ENCODE peak calls at places on chromosomes 11 and 22, in four cellular contexts. X, U, M and G are unnamed samples.

GRCh38 chr22:19823191-19823590 is 31.5 kb downstream of the GNB1L start:
- DNase-seq in U (peak; percentile 4), M (no peak), X (no peak), G (no peak)

GRCh38 chr11:28420099-28420498 is 311.9 kb downstream of the METTL15 start:
- DNase-seq in X (no peak), M (no peak), U (no peak), G (no peak)

GRCh38 chr22:47375621-47376321 is 613.3 kb downstream of the TBC1D22A start:
- DNase-seq in M (no peak), X (no peak), U (no peak), G (no peak)

GRCh38 chr22:30486661-30487115 is 14.9 kb upstream of the SEC14L3 start:
- DNase-seq in X (no peak), U (no peak), M (no peak), G (no peak)

GRCh38 chr11:93869830-93870229 is 19.4 kb upstream of the VSTM5 start:
- DNase-seq in X (no peak), U (no peak), M (no peak), G (no peak)

GRCh38 chr11:74493816-74494630 is 499 bp upstream of the LIPT2 start:
- DNase-seq in X (no peak), U (no peak), M (peak; percentile 22), G (no peak)

GRCh38 chr22:19936513-19936912 is 5.1 kb upstream of the COMT start:
- DNase-seq in M (no peak), U (no peak), X (no peak), G (no peak)

GRCh38 chr11:119421941-119422504 is 949 bp downstream of the THY1 start:
- DNase-seq in X (no peak), M (no peak), U (peak; percentile 32), G (no peak)

GRCh38 chr11:94885133-94885532 is 88.2 kb downstream of the CWC15 start:
- DNase-seq in X (no peak), M (no peak), U (no peak), G (no peak)

GRCh38 chr11:116605543-116605942 is 167.2 kb downstream of the BUD13 start:
- DNase-seq in M (peak; percentile 32), U (peak; percentile 81), X (peak; percentile 55), G (peak; percentile 77)

GRCh38 chr11:76579047-76579751 is 91.3 kb downstream of the LRRC32 start:
- DNase-seq in U (peak; percentile 48), M (no peak), X (no peak), G (no peak)

GRCh38 chr11:132134322-132134721 is 763.9 kb downstream of the NTM start:
- DNase-seq in U (no peak), X (no peak), M (no peak), G (no peak)

GRCh38 chr11:11985016-11985715 is 23.3 kb downstream of the DKK3 start:
- DNase-seq in X (no peak), U (no peak), M (no peak), G (no peak)

GRCh38 chr11:100932474-100933100 is 197.0 kb downstream of the PGR start:
- DNase-seq in M (peak; percentile 26), U (peak; percentile 17), X (peak; percentile 51), G (peak; percentile 75)

GRCh38 chr22:24930678-24931077 is 15.8 kb downstream of the LHFPL7 start:
- DNase-seq in X (no peak), U (no peak), M (no peak), G (no peak)

GRCh38 chr11:73468590-73469161 is 92.5 kb downstream of the RELT start:
- DNase-seq in X (no peak), U (no peak), M (no peak), G (no peak)

GRCh38 chr11:122717264-122717867 is 61.8 kb downstream of the UBASH3B start:
- DNase-seq in U (no peak), M (no peak), X (no peak), G (no peak)

GRCh38 chr11:96001037-96001436 is 77.1 kb upstream of the MTMR2 start:
- DNase-seq in M (no peak), X (no peak), U (no peak), G (no peak)

GRCh38 chr22:44404341-44405020 is 91.7 kb upstream of the SHISAL1 start:
- DNase-seq in M (no peak), X (no peak), U (no peak), G (no peak)

GRCh38 chr11:2303627-2304155 is 1.9 kb downstream of the TSPAN32 start:
- DNase-seq in U (peak; percentile 71), X (no peak), M (no peak), G (no peak)

GRCh38 chr11:134663506-134664313 is 251.7 kb upstream of the B3GAT1 start:
- DNase-seq in M (no peak), U (no peak), X (no peak), G (no peak)

GRCh38 chr22:28395520-28395919 is 284.1 kb downstream of the TTC28 start:
- DNase-seq in X (no peak), U (no peak), M (no peak), G (no peak)

GRCh38 chr11:20131744-20132666 is 28.3 kb downstream of the DBX1 start:
- DNase-seq in U (peak; percentile 76), X (peak; percentile 45), M (no peak), G (peak; percentile 71)

GRCh38 chr22:22593964-22594656 is 35.0 kb upstream of the PRAME start:
- DNase-seq in U (peak; percentile 77), M (peak; percentile 48), X (peak; percentile 73), G (peak; percentile 87)

GRCh38 chr22:49975543-49976389 is 15.2 kb downstream of the PIM3 start:
- DNase-seq in X (no peak), U (no peak), M (no peak), G (no peak)

GRCh38 chr11:727859-728748 is 19.2 kb upstream of the TALDO1 start:
- DNase-seq in U (peak; percentile 94), X (peak; percentile 74), M (peak; percentile 91), G (peak; percentile 89)

GRCh38 chr11:121321614-121322243 is 29.2 kb downstream of the SC5D start:
- DNase-seq in X (no peak), U (peak; percentile 57), M (peak; percentile 12), G (peak; percentile 74)

DNA sequence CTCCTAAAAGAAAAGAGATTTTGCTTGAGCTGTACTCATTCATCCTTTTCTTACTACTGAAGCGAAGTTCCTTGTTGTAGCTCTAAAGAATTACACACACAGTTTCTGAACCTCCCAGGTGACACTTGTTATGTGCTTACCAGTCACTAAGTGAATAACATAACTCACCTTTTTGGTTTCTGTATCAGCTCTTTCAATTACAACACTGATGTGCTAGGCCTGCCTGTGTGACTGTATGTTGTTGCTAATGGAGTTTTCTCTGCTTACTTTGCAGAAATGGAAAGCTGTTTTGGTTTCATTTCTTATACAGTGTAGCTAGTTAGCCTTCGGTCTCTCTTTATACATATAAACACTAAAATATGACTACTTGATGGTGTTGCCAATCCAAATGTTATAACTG is 924.5 kb upstream of the TENM4 start:
- DNase-seq in X (peak; percentile 95), U (no peak), M (no peak), G (no peak)
- H3K79me2 ChIP-seq in X (no peaks in the 10 kb centered on the region), U (no peaks in the 10 kb centered on the region), M (no peaks in the 10 kb centered on the region), G (no peaks in the 10 kb centered on the region)

GRCh38 chr11:114088216-114088615 is 28.7 kb downstream of the ZBTB16 start:
- DNase-seq in U (no peak), X (no peak), M (no peak), G (no peak)
- H3K4me1 ChIP-seq in U (peaks cover 38% of the 10 kb centered on the region), X (no peaks in the 10 kb centered on the region), M (no peaks in the 10 kb centered on the region), G (no peaks in the 10 kb centered on the region)

GRCh38 chr11:62645934-62646824 is at the start of gene GANAB:
- DNase-seq in X (peak; percentile 99), M (peak; percentile 88), U (peak; percentile 100), G (peak; percentile 99)
- H3K79me2 ChIP-seq in X (peaks cover 66% of the 10 kb centered on the region), M (peaks cover 65% of the 10 kb centered on the region), U (peaks cover 59% of the 10 kb centered on the region), G (peaks cover 58% of the 10 kb centered on the region)

DNA sequence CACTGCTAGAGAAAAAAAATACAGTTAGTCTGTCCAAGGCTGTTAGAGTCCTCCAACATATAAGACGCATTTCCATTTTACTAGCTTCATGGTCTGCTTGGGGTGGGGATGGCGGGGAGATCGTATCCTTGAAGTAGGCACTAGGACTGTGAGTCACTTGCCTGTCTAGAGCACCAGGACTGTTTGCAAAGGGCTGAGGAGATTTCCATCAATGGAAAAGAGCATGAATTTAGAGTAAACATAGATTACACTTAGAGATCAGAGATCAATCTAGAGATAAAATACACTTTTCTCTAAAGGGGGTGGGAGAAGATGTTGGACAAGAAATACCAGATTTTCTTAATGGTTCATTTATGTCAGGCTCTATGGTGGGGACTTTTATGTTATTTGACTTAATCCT is 1.7 kb upstream of the MS4A7 start:
- DNase-seq in X (no peak), M (no peak), U (peak; percentile 8), G (no peak)
- H3K4me1 ChIP-seq in X (peaks cover 3% of the 10 kb centered on the region), M (no peaks in the 10 kb centered on the region), U (no peaks in the 10 kb centered on the region), G (peaks cover 27% of the 10 kb centered on the region)

DNA sequence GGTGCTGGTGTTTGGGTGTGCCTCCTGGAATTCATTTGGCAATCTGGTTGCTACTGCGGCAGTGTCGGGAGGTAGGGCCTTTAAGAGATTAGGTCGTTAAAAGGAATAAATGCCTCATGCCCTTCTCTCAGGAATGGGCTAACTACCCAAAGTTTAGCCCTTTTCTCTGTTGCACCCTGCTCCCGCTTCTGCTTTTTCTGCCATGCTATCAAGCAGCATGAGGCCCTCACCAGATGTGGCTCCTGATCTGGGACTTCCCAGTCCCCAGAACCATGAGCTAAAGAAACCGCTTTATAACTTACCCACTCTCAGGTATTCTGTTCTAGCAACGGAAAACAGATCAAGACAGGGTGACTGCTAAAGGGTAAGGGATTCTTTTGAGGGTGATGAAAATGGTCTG is 6.3 kb downstream of the EIF3D start:
- DNase-seq in X (no peak), U (no peak), M (no peak), G (no peak)
- H3K79me2 ChIP-seq in X (peaks cover 80% of the 10 kb centered on the region), U (peaks cover 16% of the 10 kb centered on the region), M (peaks cover 85% of the 10 kb centered on the region), G (peaks cover 29% of the 10 kb centered on the region)

GRCh38 chr11:47331454-47332302 is 20.8 kb downstream of the MYBPC3 start:
- DNase-seq in M (no peak), X (no peak), U (no peak), G (no peak)
- H3K4me1 ChIP-seq in M (no peaks in the 10 kb centered on the region), X (no peaks in the 10 kb centered on the region), U (no peaks in the 10 kb centered on the region), G (peaks cover 23% of the 10 kb centered on the region)

DNA sequence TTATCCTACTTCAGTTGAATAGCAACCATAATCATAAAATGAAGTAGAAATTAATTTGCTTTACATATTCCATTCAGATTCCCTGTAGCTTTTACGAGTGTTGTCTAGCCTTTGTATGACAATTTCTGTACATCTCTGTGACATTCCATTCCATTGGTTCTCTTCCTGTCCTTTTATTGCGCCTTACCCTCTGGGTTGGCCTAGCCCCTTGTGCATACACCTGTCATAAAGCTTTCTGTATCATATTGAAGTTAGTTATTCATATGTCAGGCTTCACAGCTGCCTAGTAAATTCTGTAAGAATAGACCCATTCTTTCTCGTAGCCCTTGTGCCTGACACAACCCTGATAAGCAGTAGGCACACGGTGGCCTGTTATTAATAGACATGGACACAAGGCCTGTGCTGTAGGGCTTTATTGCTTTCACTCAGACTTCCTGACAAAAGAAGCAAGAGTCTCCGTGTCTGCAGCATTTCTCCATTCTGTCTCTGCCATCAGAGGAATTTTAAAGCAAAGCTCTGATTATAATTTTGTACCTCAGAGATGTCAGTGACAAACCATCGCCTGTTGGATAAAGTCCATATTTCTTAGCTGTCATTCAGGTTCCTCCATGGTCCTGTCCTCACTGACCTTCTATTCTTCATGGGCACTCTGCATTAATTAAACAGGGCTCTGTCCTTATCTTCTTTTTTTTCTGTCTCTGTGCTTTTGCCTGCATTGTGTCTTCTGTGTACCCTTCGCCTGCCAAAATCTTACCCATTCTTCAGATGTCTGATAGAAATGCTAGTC is 49.4 kb downstream of the BID start:
- DNase-seq in M (no peak), U (no peak), X (no peak), G (no peak)
- H3K79me2 ChIP-seq in M (no peaks in the 10 kb centered on the region), U (no peaks in the 10 kb centered on the region), X (no peaks in the 10 kb centered on the region), G (peaks cover 5% of the 10 kb centered on the region)